ENCODE peak calls at places on chromosomes 13 and 19, in eight cellular contexts. X is CD4-positive, CD25-positive, alpha-beta regulatory T cell; Z is dorsolateral prefrontal cortex; T is tibial nerve; G is left ventricle myocardium inferior; B is Peyer's patch; U is CD8-positive, alpha-beta T cell; L is heart right ventricle. H is an unnamed sample.

GRCh38 chr13:73803997-73804396 is 330.2 kb downstream of the KLF12 start:
- DNase-seq in X (no peak), Z (no peak), T (no peak), G (no peak), B (no peak), U (no peak), L (no peak), H (no peak)

GRCh38 chr13:74316531-74316930 is 182.3 kb upstream of the KLF12 start:
- DNase-seq in X (no peak), Z (no peak), T (no peak), G (no peak), B (no peak), U (no peak), L (no peak), H (no peak)

GRCh38 chr13:51006067-51006800 is 96.6 kb downstream of the RNASEH2B start:
- DNase-seq in X (no peak), Z (no peak), T (no peak), G (no peak), B (no peak), U (no peak), L (no peak), H (no peak)

GRCh38 chr13:28865312-28865711 is 45.2 kb downstream of the MTUS2 start:
- DNase-seq in X (no peak), Z (no peak), T (no peak), G (no peak), B (no peak), U (no peak), L (no peak), H (no peak)

GRCh38 chr19:1472227-1473055 is 6.6 kb downstream of the C19orf25 start:
- DNase-seq in X (no peak), Z (peak), T (no peak), G (no peak), B (no peak), U (no peak), L (no peak), H (no peak)

GRCh38 chr13:38821753-38822551 is 135.1 kb downstream of the FREM2 start:
- DNase-seq in X (no peak), Z (peak), T (no peak), G (no peak), B (no peak), U (no peak), L (no peak), H (peak)

GRCh38 chr19:45468159-45468651 is 409 bp downstream of the FOSB start:
- DNase-seq in X (peak), Z (no peak), T (peak), G (no peak), B (peak), U (peak), L (no peak), H (no peak)

GRCh38 chr19:1019980-1020867 is 699 bp downstream of the TMEM259 start:
- DNase-seq in X (peak), Z (no peak), T (no peak), G (no peak), B (peak), U (no peak), L (no peak), H (peak)

GRCh38 chr13:58018865-58019264 is 387.3 kb downstream of the PCDH17 start:
- DNase-seq in X (no peak), Z (no peak), T (no peak), G (no peak), B (no peak), U (no peak), L (no peak), H (no peak)

GRCh38 chr19:45047188-45047797 is 8.4 kb downstream of the CLASRP start:
- DNase-seq in X (peak), Z (no peak), T (no peak), G (no peak), B (no peak), U (no peak), L (no peak), H (no peak)

GRCh38 chr13:25375727-25376358 is 4.1 kb downstream of the ATP8A2 start:
- DNase-seq in X (peak), Z (peak), T (peak), G (no peak), B (no peak), U (peak), L (peak), H (no peak)

GRCh38 chr13:106911602-106912001 is 343.7 kb upstream of the ARGLU1 start:
- DNase-seq in X (no peak), Z (no peak), T (no peak), G (no peak), B (no peak), U (no peak), L (no peak), H (no peak)

GRCh38 chr19:5054551-5055456 is 85.9 kb downstream of the KDM4B start:
- DNase-seq in X (no peak), Z (peak), T (no peak), G (peak), B (no peak), U (no peak), L (peak), H (no peak)

GRCh38 chr13:75635621-75636338 is at the start of gene LMO7:
- DNase-seq in X (no peak), Z (peak), T (peak), G (peak), B (peak), U (peak), L (peak), H (no peak)

GRCh38 chr19:9309974-9310446 is 372 bp upstream of the ZNF699 start:
- DNase-seq in X (no peak), Z (peak), T (peak), G (peak), B (no peak), U (no peak), L (peak), H (no peak)

GRCh38 chr19:18397242-18398202 is at the start of gene LRRC25:
- DNase-seq in X (peak), Z (no peak), T (peak), G (peak), B (no peak), U (no peak), L (no peak), H (no peak)

GRCh38 chr13:112781881-112782361 is 92.1 kb downstream of the ATP11A start:
- DNase-seq in X (no peak), Z (peak), T (no peak), G (peak), B (no peak), U (no peak), L (peak), H (peak)

GRCh38 chr13:84296386-84296785 is 414.1 kb upstream of the SLITRK1 start:
- DNase-seq in X (no peak), Z (no peak), T (no peak), G (no peak), B (no peak), U (no peak), L (no peak), H (no peak)

GRCh38 chr19:30001794-30002193 is 59.8 kb downstream of the URI1 start:
- DNase-seq in X (no peak), Z (no peak), T (no peak), G (no peak), B (no peak), U (no peak), L (no peak), H (no peak)

GRCh38 chr19:15015946-15016542 is 33.2 kb upstream of the CASP14 start:
- DNase-seq in X (no peak), Z (no peak), T (no peak), G (no peak), B (no peak), U (no peak), L (no peak), H (no peak)

GRCh38 chr19:28715157-28715556 is 497.8 kb downstream of the UQCRFS1 start:
- DNase-seq in X (no peak), Z (no peak), T (no peak), G (no peak), B (no peak), U (no peak), L (no peak), H (no peak)

GRCh38 chr13:41050041-41050440 is 11.3 kb upstream of the WBP4 start:
- DNase-seq in X (no peak), Z (no peak), T (no peak), G (no peak), B (no peak), U (no peak), L (no peak), H (no peak)

GRCh38 chr13:41577437-41577836 is 120.1 kb downstream of the RGCC start:
- DNase-seq in X (no peak), Z (no peak), T (peak), G (peak), B (no peak), U (no peak), L (peak), H (no peak)

GRCh38 chr13:113861433-113862030 is 2.3 kb downstream of the GAS6 start:
- DNase-seq in X (no peak), Z (no peak), T (no peak), G (no peak), B (peak), U (no peak), L (no peak), H (no peak)

GRCh38 chr19:53580871-53581835 is 43.2 kb downstream of the ZNF331 start:
- DNase-seq in X (no peak), Z (no peak), T (no peak), G (no peak), B (no peak), U (no peak), L (no peak), H (no peak)

GRCh38 chr13:51923983-51924539 is 62.3 kb downstream of the CCDC70 start:
- DNase-seq in X (peak), Z (no peak), T (no peak), G (no peak), B (no peak), U (no peak), L (no peak), H (no peak)

GRCh38 chr19:49761625-49762311 is 1.3 kb downstream of the TSKS start:
- DNase-seq in X (peak), Z (no peak), T (peak), G (peak), B (no peak), U (no peak), L (peak), H (no peak)

GRCh38 chr13:45441633-45442032 is 23.1 kb upstream of the COG3 start:
- DNase-seq in X (peak), Z (no peak), T (no peak), G (no peak), B (no peak), U (no peak), L (no peak), H (no peak)

GRCh38 chr19:8702350-8702749 is 3.8 kb upstream of the ACTL9 start:
- DNase-seq in X (peak), Z (no peak), T (no peak), G (no peak), B (no peak), U (peak), L (no peak), H (no peak)

DNA sequence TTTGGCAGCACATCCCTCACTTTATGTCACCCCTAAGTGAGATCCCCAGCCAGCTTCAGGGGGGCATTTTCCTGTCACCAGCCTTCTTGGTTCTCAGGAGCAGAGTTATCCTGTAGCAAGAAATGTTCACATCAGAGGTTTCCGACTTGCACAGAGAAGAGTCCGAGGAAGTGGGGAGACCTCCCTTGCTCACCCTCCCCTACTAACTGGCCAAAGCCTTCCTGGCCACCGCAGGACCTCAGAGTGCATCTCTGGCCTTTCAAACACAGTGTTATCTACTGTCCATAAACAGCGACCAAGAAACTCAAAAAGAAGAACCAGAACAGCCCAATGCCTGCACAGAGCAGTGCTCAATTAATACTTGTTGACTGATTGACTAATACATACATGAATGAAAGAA is 134.4 kb downstream of the USP12 start:
- DNase-seq in X (no peak), Z (no peak), T (no peak), G (no peak), B (no peak), U (no peak), L (no peak), H (no peak)
- H3K27ac ChIP-seq in X (no peak), Z (no peak), T (no peak), G (no peak), B (no peak), U (no peak), L (no peak), H (no peak)

GRCh38 chr13:44236370-44236769 is 137.3 kb upstream of the SERP2 start:
- DNase-seq in X (no peak), Z (no peak), T (peak), G (no peak), B (no peak), U (no peak), L (no peak), H (no peak)
- H3K27ac ChIP-seq in X (no peak), Z (peak), T (peak), G (peak), B (peak), U (no peak), L (peak), H (peak)

GRCh38 chr13:33250594-33250993 is 35.0 kb downstream of the STARD13 start:
- DNase-seq in X (no peak), Z (no peak), T (no peak), G (no peak), B (no peak), U (no peak), L (no peak), H (no peak)
- H3K27ac ChIP-seq in X (no peak), Z (peak), T (peak), G (peak), B (no peak), U (no peak), L (peak), H (no peak)

GRCh38 chr13:24181991-24182702 is 21.6 kb downstream of the SPATA13 start:
- DNase-seq in X (peak), Z (no peak), T (no peak), G (no peak), B (no peak), U (no peak), L (no peak), H (no peak)
- H3K27ac ChIP-seq in X (no peak), Z (no peak), T (no peak), G (no peak), B (no peak), U (no peak), L (no peak), H (no peak)